ENCODE peak calls at places on chromosome 16, in seven cellular contexts. One of them, this sample, is unnamed.

GRCh38 chr16:55470533-55471371 is 8.2 kb upstream of the MMP2 start:
- DNase-seq in NT2/D1: no peak
- DNase-seq in K562: no peak
- DNase-seq in PC-9: peak; percentile 86
- DNase-seq in right cardiac atrium: peak; percentile 74
- DNase-seq in lower lobe of right lung: no peak
- DNase-seq in mesendoderm: peak; percentile 83
- DNase-seq in this sample: no peak

GRCh38 chr16:50279142-50279865 is 13.0 kb downstream of the ADCY7 start:
- DNase-seq in right cardiac atrium: peak; percentile 85
- DNase-seq in PC-9: no peak
- DNase-seq in mesendoderm: no peak
- DNase-seq in lower lobe of right lung: peak; percentile 90
- DNase-seq in NT2/D1: peak; percentile 27
- DNase-seq in K562: peak; percentile 75
- DNase-seq in this sample: no peak

GRCh38 chr16:14378684-14379467 is 251.2 kb downstream of the PARN start:
- DNase-seq in lower lobe of right lung: no peak
- DNase-seq in mesendoderm: no peak
- DNase-seq in right cardiac atrium: no peak
- DNase-seq in K562: peak; percentile 47
- DNase-seq in NT2/D1: no peak
- DNase-seq in PC-9: peak; percentile 83
- DNase-seq in this sample: no peak

GRCh38 chr16:85865-86264 is 7.8 kb downstream of the MPG start:
- DNase-seq in mesendoderm: no peak
- DNase-seq in NT2/D1: no peak
- DNase-seq in lower lobe of right lung: no peak
- DNase-seq in K562: no peak
- DNase-seq in PC-9: no peak
- DNase-seq in right cardiac atrium: peak; percentile 50
- DNase-seq in this sample: no peak

GRCh38 chr16:31713945-31714898 is 159.4 kb upstream of the ZNF267 start:
- DNase-seq in right cardiac atrium: no peak
- DNase-seq in mesendoderm: peak; percentile 57
- DNase-seq in PC-9: no peak
- DNase-seq in K562: peak; percentile 51
- DNase-seq in lower lobe of right lung: no peak
- DNase-seq in NT2/D1: no peak
- DNase-seq in this sample: no peak

GRCh38 chr16:28277537-28278388 is 14.6 kb upstream of the SBK1 start:
- DNase-seq in PC-9: peak; percentile 57
- DNase-seq in mesendoderm: peak; percentile 89
- DNase-seq in K562: peak; percentile 79
- DNase-seq in lower lobe of right lung: peak; percentile 92
- DNase-seq in right cardiac atrium: peak; percentile 96
- DNase-seq in NT2/D1: peak; percentile 85
- DNase-seq in this sample: peak; percentile 11

GRCh38 chr16:1532081-1532760 is 1.2 kb upstream of the TMEM204 start:
- DNase-seq in mesendoderm: no peak
- DNase-seq in K562: no peak
- DNase-seq in NT2/D1: no peak
- DNase-seq in PC-9: no peak
- DNase-seq in lower lobe of right lung: no peak
- DNase-seq in right cardiac atrium: peak; percentile 96
- DNase-seq in this sample: no peak

GRCh38 chr16:71250461-71251232 is 20.1 kb upstream of the HYDIN start:
- DNase-seq in mesendoderm: no peak
- DNase-seq in right cardiac atrium: no peak
- DNase-seq in PC-9: peak; percentile 88
- DNase-seq in K562: no peak
- DNase-seq in lower lobe of right lung: no peak
- DNase-seq in NT2/D1: no peak
- DNase-seq in this sample: no peak

GRCh38 chr16:17366299-17366961 is 104.3 kb downstream of the XYLT1 start:
- DNase-seq in right cardiac atrium: no peak
- DNase-seq in NT2/D1: no peak
- DNase-seq in K562: no peak
- DNase-seq in PC-9: no peak
- DNase-seq in mesendoderm: no peak
- DNase-seq in lower lobe of right lung: no peak
- DNase-seq in this sample: no peak

GRCh38 chr16:15592324-15592723 is 50.6 kb downstream of the MARF1 start:
- DNase-seq in right cardiac atrium: no peak
- DNase-seq in K562: no peak
- DNase-seq in NT2/D1: no peak
- DNase-seq in mesendoderm: no peak
- DNase-seq in lower lobe of right lung: no peak
- DNase-seq in PC-9: no peak
- DNase-seq in this sample: no peak

GRCh38 chr16:8924214-8924613 is 39.5 kb downstream of the USP7 start:
- DNase-seq in K562: no peak
- DNase-seq in right cardiac atrium: peak; percentile 55
- DNase-seq in lower lobe of right lung: no peak
- DNase-seq in mesendoderm: no peak
- DNase-seq in NT2/D1: no peak
- DNase-seq in PC-9: no peak
- DNase-seq in this sample: no peak

GRCh38 chr16:57601801-57602478 is 26.5 kb upstream of the ADGRG1 start:
- DNase-seq in K562: peak; percentile 63
- DNase-seq in NT2/D1: no peak
- DNase-seq in mesendoderm: no peak
- DNase-seq in lower lobe of right lung: no peak
- DNase-seq in PC-9: no peak
- DNase-seq in right cardiac atrium: no peak
- DNase-seq in this sample: no peak

GRCh38 chr16:88385112-88385594 is 2.4 kb downstream of the ZNF469 start:
- DNase-seq in mesendoderm: no peak
- DNase-seq in lower lobe of right lung: no peak
- DNase-seq in PC-9: no peak
- DNase-seq in K562: no peak
- DNase-seq in NT2/D1: no peak
- DNase-seq in right cardiac atrium: no peak
- DNase-seq in this sample: no peak

GRCh38 chr16:3878610-3879009 is 1.9 kb downstream of the CREBBP start:
- DNase-seq in mesendoderm: no peak
- DNase-seq in NT2/D1: no peak
- DNase-seq in K562: no peak
- DNase-seq in PC-9: no peak
- DNase-seq in right cardiac atrium: no peak
- DNase-seq in lower lobe of right lung: no peak
- DNase-seq in this sample: no peak

GRCh38 chr16:77207029-77207428 is 7.8 kb downstream of the SYCE1L start:
- DNase-seq in right cardiac atrium: no peak
- DNase-seq in PC-9: no peak
- DNase-seq in lower lobe of right lung: no peak
- DNase-seq in NT2/D1: no peak
- DNase-seq in K562: no peak
- DNase-seq in mesendoderm: no peak
- DNase-seq in this sample: no peak

DNA sequence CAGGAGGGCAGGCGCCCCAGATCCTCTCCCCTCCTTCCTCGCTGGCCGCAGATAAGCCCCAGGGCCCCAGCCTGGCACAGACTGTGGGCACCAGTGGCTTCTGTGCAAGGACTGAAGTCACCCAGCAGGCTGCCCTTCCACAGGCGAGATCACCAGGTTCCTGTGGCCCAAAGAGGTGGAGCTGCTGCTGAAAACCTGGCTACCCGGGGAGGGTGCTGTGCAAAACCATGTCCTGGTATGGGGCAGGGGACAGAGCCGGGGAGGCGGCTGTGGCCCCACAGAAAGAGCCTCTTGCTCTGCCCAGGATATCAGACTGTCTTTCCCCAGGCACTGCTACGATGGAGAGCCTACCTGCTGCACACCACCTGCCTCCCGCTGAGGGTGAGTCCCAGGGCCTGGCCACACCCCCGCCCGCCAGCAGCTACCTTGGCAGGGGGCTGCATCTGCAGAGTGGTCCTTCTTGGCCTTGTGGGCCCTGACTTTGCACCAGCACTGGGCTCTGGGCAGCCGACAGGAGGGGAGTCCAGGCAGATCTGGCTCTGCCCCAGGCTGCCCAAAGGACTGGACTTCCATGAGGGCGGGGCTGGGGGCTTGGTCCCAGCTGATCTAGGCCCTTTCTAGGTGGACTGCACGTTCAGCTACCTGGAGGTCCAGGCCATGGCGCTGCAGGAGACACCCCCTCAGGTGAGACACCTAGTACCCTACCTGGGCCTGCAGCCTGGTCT is 615 bp downstream of the CARMIL2 start:
- DNase-seq in NT2/D1: no peak
- DNase-seq in right cardiac atrium: peak; percentile 47
- DNase-seq in K562: no peak
- DNase-seq in lower lobe of right lung: no peak
- DNase-seq in mesendoderm: no peak
- DNase-seq in PC-9: no peak
- DNase-seq in this sample: no peak
- H3K4me3 ChIP-seq in NT2/D1: peak overlapping the region; percentile 46
- H3K4me3 ChIP-seq in right cardiac atrium: no peak overlapping the region
- H3K4me3 ChIP-seq in K562: no peak overlapping the region
- H3K4me3 ChIP-seq in lower lobe of right lung: peak overlapping the region; percentile 50
- H3K4me3 ChIP-seq in mesendoderm: no peak overlapping the region
- H3K4me3 ChIP-seq in PC-9: no peak overlapping the region
- H3K4me3 ChIP-seq in this sample: no peak overlapping the region

DNA sequence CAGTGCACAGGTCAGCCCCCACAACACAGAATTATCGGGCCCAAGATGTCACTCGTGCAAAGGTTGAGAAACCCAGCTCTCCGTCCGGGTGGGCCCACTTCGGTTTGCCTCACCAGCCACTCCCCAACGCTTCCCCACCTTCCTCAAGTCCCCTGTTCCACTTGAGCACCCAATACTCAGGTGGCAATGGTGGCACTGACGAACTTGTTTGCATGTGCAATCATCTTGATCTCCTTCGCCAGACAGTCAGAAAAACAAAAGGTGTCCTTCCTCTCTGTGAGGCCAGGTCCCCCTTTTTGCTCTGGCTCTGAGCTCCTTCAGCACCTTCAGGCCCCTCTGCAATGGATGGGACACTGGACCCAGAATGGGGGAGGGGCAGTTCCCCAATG is 3.7 kb downstream of the GGA2 start:
- DNase-seq in right cardiac atrium: no peak
- DNase-seq in NT2/D1: no peak
- DNase-seq in lower lobe of right lung: no peak
- DNase-seq in PC-9: no peak
- DNase-seq in K562: no peak
- DNase-seq in mesendoderm: no peak
- DNase-seq in this sample: no peak
- H3K4me3 ChIP-seq in right cardiac atrium: no peak overlapping the region
- H3K4me3 ChIP-seq in NT2/D1: no peak overlapping the region
- H3K4me3 ChIP-seq in lower lobe of right lung: no peak overlapping the region
- H3K4me3 ChIP-seq in PC-9: no peak overlapping the region
- H3K4me3 ChIP-seq in K562: no peak overlapping the region
- H3K4me3 ChIP-seq in mesendoderm: no peak overlapping the region
- H3K4me3 ChIP-seq in this sample: no peak overlapping the region

GRCh38 chr16:84686702-84687298 is 13.0 kb upstream of the USP10 start:
- DNase-seq in PC-9: no peak
- DNase-seq in K562: peak; percentile 52
- DNase-seq in right cardiac atrium: no peak
- DNase-seq in mesendoderm: peak; percentile 47
- DNase-seq in NT2/D1: no peak
- DNase-seq in lower lobe of right lung: no peak
- DNase-seq in this sample: no peak

GRCh38 chr16:84690088-84690819 is 9.5 kb upstream of the USP10 start:
- DNase-seq in K562: no peak
- DNase-seq in mesendoderm: no peak
- DNase-seq in lower lobe of right lung: no peak
- DNase-seq in NT2/D1: no peak
- DNase-seq in PC-9: no peak
- DNase-seq in right cardiac atrium: no peak
- DNase-seq in this sample: no peak

GRCh38 chr16:84689126-84689525 is 10.7 kb upstream of the USP10 start:
- DNase-seq in PC-9: no peak
- DNase-seq in mesendoderm: no peak
- DNase-seq in K562: no peak
- DNase-seq in lower lobe of right lung: no peak
- DNase-seq in NT2/D1: no peak
- DNase-seq in right cardiac atrium: no peak
- DNase-seq in this sample: peak; percentile 67

GRCh38 chr16:84685210-84685609 is 14.6 kb upstream of the USP10 start:
- DNase-seq in lower lobe of right lung: no peak
- DNase-seq in right cardiac atrium: no peak
- DNase-seq in K562: no peak
- DNase-seq in PC-9: no peak
- DNase-seq in NT2/D1: no peak
- DNase-seq in mesendoderm: no peak
- DNase-seq in this sample: no peak

DNA sequence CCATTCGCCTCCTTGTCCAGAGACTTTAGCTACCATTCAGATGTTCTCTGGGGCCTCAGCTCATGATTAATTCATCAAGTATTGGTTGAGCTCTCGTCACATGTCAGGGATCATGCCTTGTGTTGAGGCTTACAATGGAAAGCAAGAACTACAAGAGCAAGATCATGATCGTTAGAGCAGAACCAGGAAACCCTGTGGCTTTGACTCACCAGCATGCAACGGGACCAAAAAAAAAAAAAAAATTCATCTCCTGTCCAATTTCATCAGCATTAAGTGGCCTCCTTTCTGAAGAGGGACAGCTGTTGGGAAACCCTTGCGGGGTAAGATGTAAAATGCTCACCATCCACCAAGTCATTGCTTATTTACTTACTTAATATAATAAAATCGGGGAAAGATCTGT is 12.1 kb upstream of the USP10 start:
- DNase-seq in lower lobe of right lung: no peak
- DNase-seq in NT2/D1: no peak
- DNase-seq in PC-9: no peak
- DNase-seq in mesendoderm: no peak
- DNase-seq in right cardiac atrium: no peak
- DNase-seq in K562: no peak
- DNase-seq in this sample: peak; percentile 80
- H3K4me3 ChIP-seq in lower lobe of right lung: no peak overlapping the region
- H3K4me3 ChIP-seq in NT2/D1: no peak overlapping the region
- H3K4me3 ChIP-seq in PC-9: no peak overlapping the region
- H3K4me3 ChIP-seq in mesendoderm: no peak overlapping the region
- H3K4me3 ChIP-seq in right cardiac atrium: no peak overlapping the region
- H3K4me3 ChIP-seq in K562: no peak overlapping the region
- H3K4me3 ChIP-seq in this sample: no peak overlapping the region

DNA sequence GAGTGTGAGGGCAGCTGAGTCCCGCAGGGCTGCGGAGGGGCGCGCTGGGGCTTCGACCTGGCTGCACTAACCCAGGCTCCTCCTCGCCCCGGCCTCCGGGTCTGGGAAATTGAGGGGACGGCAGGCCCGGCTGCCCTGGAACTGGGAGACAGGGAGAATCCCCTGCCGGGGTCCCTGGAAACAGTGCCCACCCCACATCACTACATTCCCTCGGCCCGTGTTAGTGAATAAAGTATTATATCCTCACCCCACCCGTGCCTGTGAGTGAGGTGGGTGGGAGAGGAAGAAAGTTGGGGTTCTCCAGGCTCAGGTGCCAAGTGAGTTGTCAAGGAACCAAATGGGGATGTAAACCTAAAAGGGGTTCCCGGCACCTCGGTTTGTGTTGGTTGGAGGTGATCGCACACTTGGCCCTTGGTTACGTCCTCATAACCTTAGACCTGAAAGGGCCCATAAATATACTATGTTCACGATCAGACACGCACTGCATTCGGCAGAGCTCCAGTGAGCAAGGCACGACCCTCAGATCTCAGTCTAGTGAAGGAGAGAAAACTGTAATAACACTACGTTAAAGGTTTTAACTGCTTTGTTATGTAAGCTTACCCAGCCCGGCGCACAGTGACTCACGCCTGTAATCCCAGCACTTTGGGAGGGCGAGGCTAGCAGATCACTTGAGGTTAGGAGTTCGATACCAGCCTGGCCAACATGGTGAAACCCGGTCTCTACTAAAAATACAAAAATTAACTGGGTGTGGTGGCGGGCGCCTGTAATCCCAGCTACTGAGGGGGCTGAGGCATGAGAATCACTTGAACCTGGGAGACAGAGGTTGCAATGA is 11.2 kb downstream of the ZNF771 start:
- DNase-seq in NT2/D1: no peak
- DNase-seq in PC-9: no peak
- DNase-seq in right cardiac atrium: no peak
- DNase-seq in mesendoderm: no peak
- DNase-seq in K562: no peak
- DNase-seq in lower lobe of right lung: no peak
- DNase-seq in this sample: no peak
- H3K4me3 ChIP-seq in NT2/D1: peak overlapping the region; percentile 60
- H3K4me3 ChIP-seq in PC-9: peak overlapping the region; percentile 69
- H3K4me3 ChIP-seq in right cardiac atrium: peak overlapping the region; percentile 4
- H3K4me3 ChIP-seq in mesendoderm: no peak overlapping the region
- H3K4me3 ChIP-seq in K562: no peak overlapping the region
- H3K4me3 ChIP-seq in lower lobe of right lung: peak overlapping the region; percentile 68
- H3K4me3 ChIP-seq in this sample: peak overlapping the region; percentile 56

This sample was measured in skeletal muscle cell.